ENCODE peak calls at places on chromosome 18, in eight cellular contexts. Y is fibroblast of the conjunctiva; S is left lobe of liver; E is T-helper 1 cell; O is RCC 7860; L is progenitor cell of endocrine pancreas; M is AG08396; T is activated T-helper 1 cell treated with anti-CD3 and anti-CD28 coated beads, Interleukin-12 subunit alpha, Interleukin-12 subunit beta, Interleukin-2, Interleukin-4 antibody, amounts not matched to agents 30 ng/mL and 10 ng/mL and 1 ng/mL, durations not matched to agents 14 hours and 24 hours and 36 hours. I is an unnamed sample.

GRCh38 chr18:58512161-58512581 is 116.7 kb downstream of the ALPK2 start:
- DNase-seq in Y (no peak), S (no peak), E (no peak), O (no peak), L (no peak), M (no peak), T (no peak), I (no peak)

GRCh38 chr18:48923746-48924580 is 26.8 kb downstream of the SMAD7 start:
- DNase-seq in Y (no peak), S (no peak), E (no peak), O (peak), L (no peak), M (no peak), T (no peak), I (no peak)

GRCh38 chr18:35178260-35178659 is 62.6 kb upstream of the ZNF397 start:
- DNase-seq in Y (no peak), S (no peak), E (no peak), O (peak), L (no peak), M (peak), T (no peak), I (no peak)

GRCh38 chr18:47522359-47522758 is 270.9 kb upstream of the SKOR2 start:
- DNase-seq in Y (no peak), S (no peak), E (no peak), O (no peak), L (no peak), M (no peak), T (no peak), I (no peak)

GRCh38 chr18:72652990-72653593 is 109.0 kb upstream of the CBLN2 start:
- DNase-seq in Y (peak), S (no peak), E (no peak), O (peak), L (peak), M (peak), T (peak), I (peak)

GRCh38 chr18:34661464-34662087 is 48.5 kb upstream of the DTNA start:
- DNase-seq in Y (peak), S (no peak), E (no peak), O (peak), L (no peak), M (peak), T (no peak), I (no peak)

GRCh38 chr18:3044931-3045698 is 32.2 kb upstream of the LPIN2 start:
- DNase-seq in Y (no peak), S (peak), E (no peak), O (no peak), L (no peak), M (no peak), T (no peak), I (no peak)

GRCh38 chr18:11909597-11910026 is 1.5 kb upstream of the MPPE1 start:
- DNase-seq in Y (no peak), S (no peak), E (no peak), O (no peak), L (no peak), M (peak), T (no peak), I (no peak)

GRCh38 chr18:433297-433696 is 67.2 kb downstream of the COLEC12 start:
- DNase-seq in Y (peak), S (no peak), E (no peak), O (no peak), L (no peak), M (no peak), T (no peak), I (no peak)

GRCh38 chr18:35672897-35673296 is 91.4 kb downstream of the GALNT1 start:
- DNase-seq in Y (peak), S (no peak), E (no peak), O (no peak), L (no peak), M (no peak), T (no peak), I (no peak)

GRCh38 chr18:63265322-63265721 is 54.2 kb downstream of the BCL2 start:
- DNase-seq in Y (no peak), S (no peak), E (no peak), O (no peak), L (no peak), M (no peak), T (no peak), I (no peak)

GRCh38 chr18:24000613-24001490 is 13.7 kb upstream of the TTC39C start:
- DNase-seq in Y (no peak), S (no peak), E (no peak), O (no peak), L (no peak), M (no peak), T (no peak), I (no peak)

GRCh38 chr18:50097702-50098101 is 97.2 kb downstream of the MYO5B start:
- DNase-seq in Y (no peak), S (no peak), E (no peak), O (no peak), L (no peak), M (peak), T (no peak), I (peak)

GRCh38 chr18:78402966-78403365 is 576.7 kb upstream of the SALL3 start:
- DNase-seq in Y (no peak), S (no peak), E (no peak), O (no peak), L (no peak), M (no peak), T (no peak), I (no peak)

GRCh38 chr18:53458944-53459580 is 765.4 kb downstream of the MBD2 start:
- DNase-seq in Y (peak), S (no peak), E (no peak), O (no peak), L (no peak), M (no peak), T (no peak), I (no peak)

GRCh38 chr18:35083174-35083712 is 42.0 kb downstream of the MAPRE2 start:
- DNase-seq in Y (no peak), S (no peak), E (no peak), O (no peak), L (no peak), M (no peak), T (no peak), I (no peak)

GRCh38 chr18:159037-159652 is 788 bp downstream of the USP14 start:
- DNase-seq in Y (no peak), S (no peak), E (no peak), O (no peak), L (no peak), M (peak), T (peak), I (no peak)